ENCODE peak calls at places on chromosome 22, in seven cellular contexts. J is AG04450, I is right atrium auricular region, C is HFF-Myc, N is fibroblast of lung, Q is fibroblast of the aortic adventitia, U is WERI-Rb-1. V is an unnamed sample.

GRCh38 chr22:39237276-39238123 is 7.3 kb downstream of the PDGFB start:
- DNase-seq in U (no peak), I (no peak), C (no peak), J (no peak), Q (no peak), N (no peak), V (no peak)

GRCh38 chr22:37968452-37969251 is 15.2 kb downstream of the POLR2F start:
- DNase-seq in N (no peak), I (no peak), C (no peak), J (no peak), U (no peak), Q (no peak), V (no peak)

GRCh38 chr22:49297286-49297870 is 530.3 kb downstream of the BRD1 start:
- DNase-seq in Q (no peak), J (no peak), I (peak), C (no peak), N (no peak), U (no peak), V (no peak)

GRCh38 chr22:50705219-50705691 is 32.6 kb downstream of the SHANK3 start:
- DNase-seq in N (peak), C (peak), Q (peak), U (no peak), I (no peak), J (peak), V (peak)

GRCh38 chr22:32794449-32795213 is 6.9 kb upstream of the TIMP3 start:
- DNase-seq in J (no peak), U (no peak), C (no peak), Q (peak), I (no peak), N (peak), V (no peak)

GRCh38 chr22:30115705-30116104 is 35.4 kb downstream of the HORMAD2 start:
- DNase-seq in N (no peak), C (no peak), I (no peak), Q (no peak), U (no peak), J (no peak), V (no peak)

GRCh38 chr22:49979587-49980264 is 19.2 kb downstream of the PIM3 start:
- DNase-seq in I (no peak), J (no peak), C (no peak), U (peak), Q (peak), N (peak), V (peak)

GRCh38 chr22:17562906-17563870 is at the start of gene SLC25A18:
- DNase-seq in Q (no peak), U (peak), J (no peak), C (no peak), N (peak), I (peak), V (peak)

GRCh38 chr22:38866399-38867123 is 5.5 kb downstream of the CBX6 start:
- DNase-seq in I (no peak), N (no peak), J (no peak), Q (no peak), C (no peak), U (peak), V (no peak)

GRCh38 chr22:48490513-48491411 is 1336.9 kb downstream of the BRD1 start:
- DNase-seq in J (no peak), Q (no peak), I (no peak), U (no peak), N (no peak), C (no peak), V (no peak)

GRCh38 chr22:45318558-45319318 is 9.0 kb downstream of the FAM118A start:
- DNase-seq in C (no peak), Q (peak), I (no peak), J (no peak), U (no peak), N (peak), V (peak)

GRCh38 chr22:45233827-45234226 is 6.9 kb downstream of the KIAA0930 start:
- DNase-seq in C (no peak), I (no peak), J (no peak), U (no peak), N (no peak), Q (no peak), V (no peak)

GRCh38 chr22:30902496-30903357 is 65.8 kb downstream of the MORC2 start:
- DNase-seq in U (no peak), N (no peak), I (no peak), C (no peak), Q (no peak), J (no peak), V (peak)

GRCh38 chr22:17106161-17106784 is 14.9 kb downstream of the TMEM121B start:
- DNase-seq in J (no peak), N (no peak), Q (no peak), C (no peak), I (no peak), U (peak), V (no peak)

GRCh38 chr22:38963872-38964271 is 6.5 kb downstream of the APOBEC3A start:
- DNase-seq in C (no peak), I (no peak), Q (no peak), N (no peak), U (no peak), J (no peak), V (no peak)

GRCh38 chr22:39446239-39446721 is 10.5 kb upstream of the MGAT3 start:
- DNase-seq in N (no peak), Q (no peak), I (no peak), U (no peak), C (no peak), J (no peak), V (no peak)

GRCh38 chr22:39103431-39103830 is 6.4 kb downstream of the APOBEC3H start:
- DNase-seq in Q (no peak), C (no peak), N (no peak), I (no peak), U (no peak), J (no peak), V (no peak)

GRCh38 chr22:17476838-17477237 is 86.5 kb upstream of the SLC25A18 start:
- DNase-seq in I (no peak), N (peak), Q (peak), J (no peak), C (no peak), U (no peak), V (peak)

GRCh38 chr22:49769691-49770315 is 57.9 kb downstream of the BRD1 start:
- DNase-seq in U (no peak), I (no peak), C (no peak), J (no peak), Q (no peak), N (no peak), V (no peak)

GRCh38 chr22:38317237-38317994 is at the start of gene CSNK1E:
- DNase-seq in C (no peak), N (peak), Q (peak), J (no peak), I (peak), U (peak), V (peak)

GRCh38 chr22:18103527-18104269 is 6.9 kb upstream of the TUBA8 start:
- DNase-seq in C (no peak), J (no peak), Q (no peak), N (no peak), I (no peak), U (no peak), V (no peak)

GRCh38 chr22:29692327-29692640 is 27.5 kb upstream of the CABP7 start:
- DNase-seq in N (no peak), U (no peak), Q (no peak), J (no peak), C (no peak), I (no peak), V (no peak)

GRCh38 chr22:30282616-30283046 is 6.7 kb downstream of the CASTOR1 start:
- DNase-seq in U (no peak), I (no peak), J (no peak), N (no peak), Q (no peak), C (no peak), V (no peak)

GRCh38 chr22:11627798-11628650 is 3900.0 kb upstream of the OR11H1 start:
- DNase-seq in J (no peak), Q (no peak), I (no peak), U (no peak), N (no peak), C (no peak), V (no peak)

GRCh38 chr22:50076646-50077624 is 8.3 kb downstream of the MLC1 start:
- DNase-seq in N (no peak), C (no peak), Q (no peak), J (no peak), U (no peak), I (no peak), V (no peak)

GRCh38 chr22:30940655-30941362 is 27.8 kb downstream of the MORC2 start:
- DNase-seq in I (no peak), U (no peak), C (no peak), Q (no peak), N (no peak), J (no peak), V (no peak)

GRCh38 chr22:31753005-31753633 is 700 bp upstream of the DEPDC5 start:
- DNase-seq in U (peak), Q (no peak), C (no peak), N (no peak), I (peak), J (no peak), V (peak)

GRCh38 chr22:41023299-41023623 is 69.1 kb upstream of the EP300 start:
- DNase-seq in U (peak), N (no peak), J (no peak), Q (no peak), C (no peak), I (no peak), V (no peak)

GRCh38 chr22:27810566-27810965 is 9.0 kb upstream of the MN1 start:
- DNase-seq in Q (peak), I (peak), J (peak), C (no peak), N (peak), U (no peak), V (peak)

GRCh38 chr22:29302681-29303465 is 3.6 kb upstream of the GAS2L1 start:
- DNase-seq in U (no peak), I (no peak), Q (no peak), N (no peak), C (no peak), J (no peak), V (no peak)

GRCh38 chr22:39205344-39206021 is 39.3 kb downstream of the PDGFB start:
- DNase-seq in J (no peak), Q (peak), U (no peak), N (peak), I (no peak), C (no peak), V (peak)

GRCh38 chr22:50192056-50192824 is 6.5 kb downstream of the TRABD start:
- DNase-seq in I (no peak), C (no peak), N (no peak), U (no peak), Q (no peak), J (no peak), V (no peak)

GRCh38 chr22:49212466-49212865 is 615.2 kb downstream of the BRD1 start:
- DNase-seq in I (peak), C (no peak), N (no peak), J (no peak), U (no peak), Q (no peak), V (no peak)

GRCh38 chr22:39941661-39942060 is 18.5 kb upstream of the TMA7B start:
- DNase-seq in U (no peak), N (no peak), Q (no peak), J (no peak), C (no peak), I (no peak), V (no peak)

GRCh38 chr22:39270280-39270679 is 25.5 kb upstream of the PDGFB start:
- DNase-seq in I (no peak), U (no peak), Q (no peak), N (no peak), C (no peak), J (no peak), V (no peak)

GRCh38 chr22:40953446-40953845 is 2.3 kb downstream of the RBX1 start:
- DNase-seq in C (no peak), U (no peak), Q (no peak), N (no peak), I (no peak), J (no peak), V (peak)

GRCh38 chr22:49214976-49215375 is 612.7 kb downstream of the BRD1 start:
- DNase-seq in N (no peak), J (no peak), I (no peak), U (no peak), C (no peak), Q (no peak), V (no peak)

GRCh38 chr22:17132112-17132511 is 11.0 kb upstream of the TMEM121B start:
- DNase-seq in U (no peak), C (no peak), J (no peak), N (no peak), I (no peak), Q (no peak), V (no peak)

DNA sequence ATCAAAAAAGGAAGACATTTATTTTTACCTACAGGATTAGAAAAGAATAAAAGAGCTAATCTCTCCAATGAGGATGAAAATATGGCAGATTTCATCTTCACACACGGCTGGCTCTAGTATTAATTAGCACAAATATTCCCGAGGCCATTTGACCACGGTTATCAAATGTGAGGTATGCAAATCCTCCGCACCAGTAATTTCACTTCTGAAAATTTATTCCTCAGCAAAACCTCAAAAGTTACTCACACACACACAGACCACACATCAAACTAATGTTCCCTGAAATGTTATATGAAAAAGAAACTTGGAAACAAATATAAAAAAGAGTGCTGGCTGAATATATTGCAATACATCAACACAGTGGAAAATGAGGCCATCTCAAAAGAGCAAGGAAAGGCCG is 32.8 kb downstream of the CELSR1 start:
- DNase-seq in Q (no peak), N (no peak), U (no peak), J (no peak), C (no peak), I (no peak), V (no peak)
- H3K4me3 ChIP-seq in Q (no peak), N (no peak), U (no peak), J (no peak), C (no peak), I (no peak), V (no peak)

GRCh38 chr22:36569999-36570398 is 41.0 kb upstream of the EIF3D start:
- DNase-seq in C (no peak), J (no peak), U (peak), N (peak), Q (peak), I (no peak), V (peak)
- TF ChIP-seq CTCF in C (peak), J (peak), U (peak), N (peak), Q (peak), I (peak), V (peak)

GRCh38 chr22:25774575-25775026 is 32.6 kb downstream of the MYO18B start:
- DNase-seq in U (peak), N (no peak), I (no peak), J (no peak), C (no peak), Q (no peak), V (no peak)
- H3K4me3 ChIP-seq in U (no peak), N (no peak), I (no peak), J (no peak), C (no peak), Q (no peak), V (no peak)

DNA sequence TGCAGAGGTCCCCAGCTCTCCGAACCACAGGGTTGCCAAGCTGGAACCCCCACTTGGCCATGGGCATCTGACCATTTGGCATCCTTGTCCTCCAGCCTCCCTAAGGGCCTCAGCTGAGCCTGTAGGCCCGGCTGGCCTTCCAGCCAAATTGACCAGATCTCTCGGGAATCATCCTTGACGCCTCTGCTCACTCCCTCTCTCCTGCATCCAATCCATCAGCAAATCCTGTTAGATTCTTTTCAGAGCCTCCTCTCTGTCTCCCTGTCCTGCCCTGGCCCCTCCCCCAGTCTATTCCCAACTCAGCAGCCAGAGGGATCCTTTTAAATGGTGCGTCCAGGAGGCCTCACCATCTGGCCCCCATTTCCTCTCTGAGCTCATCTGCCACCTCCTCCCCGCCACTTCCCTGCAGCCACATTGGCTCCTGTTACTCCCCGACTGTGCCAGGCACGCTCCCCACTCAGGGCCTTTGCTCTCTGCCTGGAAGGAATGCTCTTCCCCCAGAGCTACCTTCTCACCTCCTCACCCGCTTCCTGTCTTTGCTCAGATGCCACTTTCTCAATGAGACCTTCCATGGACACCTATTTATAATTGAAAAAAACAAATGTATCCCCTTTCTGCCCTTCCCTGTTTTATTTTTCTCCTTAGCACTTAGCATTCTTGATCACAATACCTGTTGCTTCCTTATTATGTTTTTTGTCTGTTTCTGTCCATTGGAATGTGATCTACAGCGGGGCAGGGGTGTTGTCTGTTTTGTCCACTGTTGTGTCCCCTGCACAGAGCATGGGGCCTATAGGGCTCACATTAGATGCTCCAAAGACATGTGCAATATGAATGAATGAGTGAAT is 78.1 kb downstream of the NFAM1 start:
- DNase-seq in J (no peak), I (no peak), Q (no peak), U (peak), N (no peak), C (peak), V (no peak)
- TF ChIP-seq CTCF in J (peak), I (no peak), Q (peak), U (peak), N (no peak), C (peak), V (no peak)

GRCh38 chr22:44143117-44143495 is 37.6 kb upstream of the PARVG start:
- DNase-seq in N (peak), J (no peak), C (no peak), I (no peak), U (no peak), Q (no peak), V (no peak)
- H3K4me3 ChIP-seq in N (no peak), J (no peak), C (no peak), I (no peak), U (no peak), Q (no peak), V (no peak)

GRCh38 chr22:20494978-20495860 is at the start of gene KLHL22:
- DNase-seq in Q (peak), C (no peak), J (no peak), I (no peak), N (peak), U (peak), V (peak)
- TF ChIP-seq CTCF in Q (no peak), C (no peak), J (peak), I (no peak), N (no peak), U (no peak), V (peak)

GRCh38 chr22:22926359-22927195 is 39.0 kb downstream of the IGLL5 start:
- DNase-seq in I (no peak), C (no peak), U (no peak), N (no peak), Q (no peak), J (no peak), V (no peak)

GRCh38 chr22:22924369-22925145 is 36.9 kb downstream of the IGLL5 start:
- DNase-seq in I (no peak), U (no peak), N (no peak), C (no peak), Q (no peak), J (no peak), V (no peak)

GRCh38 chr22:22927196-22927887 is 39.7 kb downstream of the IGLL5 start:
- DNase-seq in U (no peak), Q (no peak), J (no peak), I (no peak), C (no peak), N (no peak), V (no peak)

GRCh38 chr22:22925146-22925794 is 37.7 kb downstream of the IGLL5 start:
- DNase-seq in J (no peak), I (no peak), N (no peak), Q (no peak), C (no peak), U (no peak), V (no peak)

GRCh38 chr22:22925795-22926358 is 38.3 kb downstream of the IGLL5 start:
- DNase-seq in J (no peak), U (no peak), C (no peak), N (no peak), Q (no peak), I (no peak), V (no peak)
- H3K4me3 ChIP-seq in J (no peak), U (no peak), C (no peak), N (no peak), Q (no peak), I (no peak), V (no peak)

GRCh38 chr22:23512348-23512705 is 67.8 kb downstream of the IGLL1 start:
- DNase-seq in C (no peak), U (no peak), I (no peak), N (no peak), Q (no peak), J (no peak), V (no peak)

GRCh38 chr22:23513705-23514104 is 66.4 kb downstream of the IGLL1 start:
- DNase-seq in C (no peak), I (no peak), N (no peak), Q (no peak), U (no peak), J (no peak), V (no peak)

GRCh38 chr22:23512738-23513137 is 67.4 kb downstream of the IGLL1 start:
- DNase-seq in I (no peak), J (no peak), C (no peak), N (no peak), Q (no peak), U (no peak), V (no peak)

GRCh38 chr22:23516304-23516703 is 63.8 kb downstream of the IGLL1 start:
- DNase-seq in N (no peak), Q (no peak), J (no peak), U (no peak), C (no peak), I (no peak), V (no peak)

GRCh38 chr22:23514317-23515038 is 65.6 kb downstream of the IGLL1 start:
- DNase-seq in C (no peak), Q (no peak), J (no peak), I (no peak), N (no peak), U (peak), V (no peak)
- TF ChIP-seq CTCF in C (no peak), Q (no peak), J (no peak), I (no peak), N (no peak), U (peak), V (no peak)